ENCODE peak calls at places on chromosomes 12 and 14, in four cellular contexts. One of them, this sample, is unnamed.

GRCh38 chr14:52906141-52906601 is 44.7 kb downstream of the FERMT2 start:
- DNase-seq in H9: no peak
- DNase-seq in mesendoderm: no peak
- DNase-seq in mesenchymal stem cell: peak
- DNase-seq in this sample: no peak

GRCh38 chr12:79737875-79738718 is 47.3 kb upstream of the PAWR start:
- DNase-seq in mesenchymal stem cell: peak
- DNase-seq in H9: no peak
- DNase-seq in mesendoderm: peak
- DNase-seq in this sample: peak

GRCh38 chr12:9064815-9065606 is 50.7 kb downstream of the A2M start:
- DNase-seq in mesenchymal stem cell: peak
- DNase-seq in H9: peak
- DNase-seq in mesendoderm: peak
- DNase-seq in this sample: peak

GRCh38 chr12:6914246-6914947 is at the start of gene ENO2:
- DNase-seq in H9: peak
- DNase-seq in mesenchymal stem cell: peak
- DNase-seq in mesendoderm: peak
- DNase-seq in this sample: peak

GRCh38 chr12:83197483-83197914 is 510.8 kb downstream of the TMTC2 start:
- DNase-seq in mesenchymal stem cell: no peak
- DNase-seq in mesendoderm: peak
- DNase-seq in H9: peak
- DNase-seq in this sample: no peak

GRCh38 chr12:28963554-28963953 is 185.5 kb upstream of the FAR2 start:
- DNase-seq in mesendoderm: peak
- DNase-seq in mesenchymal stem cell: peak
- DNase-seq in H9: no peak
- DNase-seq in this sample: no peak

GRCh38 chr12:7075931-7076330 is 15.4 kb downstream of the C1S start:
- DNase-seq in H9: no peak
- DNase-seq in mesendoderm: no peak
- DNase-seq in mesenchymal stem cell: peak
- DNase-seq in this sample: no peak

GRCh38 chr12:42483534-42483857 is 106.0 kb downstream of the PRICKLE1 start:
- DNase-seq in mesenchymal stem cell: no peak
- DNase-seq in H9: no peak
- DNase-seq in mesendoderm: no peak
- DNase-seq in this sample: peak

GRCh38 chr12:91926810-91927209 is 218.8 kb downstream of the BTG1 start:
- DNase-seq in mesendoderm: peak
- DNase-seq in H9: no peak
- DNase-seq in mesenchymal stem cell: peak
- DNase-seq in this sample: no peak

GRCh38 chr12:43578782-43579181 is 26.8 kb upstream of the ADAMTS20 start:
- DNase-seq in mesenchymal stem cell: peak
- DNase-seq in H9: no peak
- DNase-seq in mesendoderm: peak
- DNase-seq in this sample: no peak

GRCh38 chr12:33180921-33181320 is 258.7 kb downstream of the SYT10 start:
- DNase-seq in mesendoderm: peak
- DNase-seq in mesenchymal stem cell: no peak
- DNase-seq in H9: no peak
- DNase-seq in this sample: no peak

DNA sequence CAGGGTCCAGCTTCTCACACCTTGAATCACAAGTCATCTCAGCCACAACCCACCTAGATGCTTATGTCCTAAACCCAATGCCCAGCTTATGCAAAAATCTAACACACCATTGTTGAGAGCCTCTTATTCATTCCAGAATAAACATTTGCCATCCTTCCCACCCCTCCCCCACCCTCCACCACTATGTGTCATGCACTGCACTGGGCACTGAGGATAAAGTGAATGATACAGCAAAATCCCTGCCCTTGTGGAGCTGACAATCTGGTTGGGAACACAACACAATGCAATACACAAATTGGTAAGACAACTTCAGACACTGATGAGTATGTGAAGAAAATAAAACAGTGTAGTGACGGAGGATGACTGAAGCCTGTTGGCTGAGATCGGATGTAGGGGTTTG is 1.4 kb upstream of the GLTP start:
- DNase-seq in H9: no peak
- DNase-seq in mesendoderm: peak
- DNase-seq in mesenchymal stem cell: no peak
- DNase-seq in this sample: no peak
- H3K4ac ChIP-seq in H9: no peak
- H3K4ac ChIP-seq in mesendoderm: no peak
- H3K4ac ChIP-seq in mesenchymal stem cell: no peak
- H3K4ac ChIP-seq in this sample: no peak

GRCh38 chr12:11166300-11166699 is 4.7 kb upstream of the SMIM10L1 start:
- DNase-seq in mesendoderm: no peak
- DNase-seq in mesenchymal stem cell: no peak
- DNase-seq in H9: no peak
- DNase-seq in this sample: no peak

GRCh38 chr12:11171145-11171952 is at the start of gene SMIM10L1:
- DNase-seq in mesendoderm: peak
- DNase-seq in mesenchymal stem cell: peak
- DNase-seq in H9: peak
- DNase-seq in this sample: peak

GRCh38 chr12:11171953-11172675 is 1.1 kb downstream of the SMIM10L1 start:
- DNase-seq in H9: no peak
- DNase-seq in mesendoderm: peak
- DNase-seq in mesenchymal stem cell: no peak
- DNase-seq in this sample: no peak

GRCh38 chr12:11174022-11174421 is 3.0 kb downstream of the SMIM10L1 start:
- DNase-seq in mesendoderm: no peak
- DNase-seq in H9: no peak
- DNase-seq in mesenchymal stem cell: peak
- DNase-seq in this sample: no peak

GRCh38 chr12:11170810-11171144 is 217 bp upstream of the SMIM10L1 start:
- DNase-seq in H9: no peak
- DNase-seq in mesenchymal stem cell: no peak
- DNase-seq in mesendoderm: no peak
- DNase-seq in this sample: no peak
- H3K4ac ChIP-seq in H9: no peak
- H3K4ac ChIP-seq in mesenchymal stem cell: no peak
- H3K4ac ChIP-seq in mesendoderm: no peak
- H3K4ac ChIP-seq in this sample: no peak

GRCh38 chr12:57079821-57080220 is 1.2 kb upstream of the NEMP1 start:
- DNase-seq in mesendoderm: peak
- DNase-seq in H9: no peak
- DNase-seq in mesenchymal stem cell: peak
- DNase-seq in this sample: no peak
- H3K4ac ChIP-seq in mesendoderm: no peak
- H3K4ac ChIP-seq in H9: no peak
- H3K4ac ChIP-seq in mesenchymal stem cell: no peak
- H3K4ac ChIP-seq in this sample: no peak

GRCh38 chr12:132429122-132429931 is 60.6 kb upstream of the FBRSL1 start:
- DNase-seq in H9: peak
- DNase-seq in mesendoderm: peak
- DNase-seq in mesenchymal stem cell: no peak
- DNase-seq in this sample: no peak
- H3K4ac ChIP-seq in H9: no peak
- H3K4ac ChIP-seq in mesendoderm: no peak
- H3K4ac ChIP-seq in mesenchymal stem cell: no peak
- H3K4ac ChIP-seq in this sample: peak

GRCh38 chr14:89402363-89402762 is 14.7 kb downstream of the FOXN3 start:
- DNase-seq in H9: no peak
- DNase-seq in mesendoderm: no peak
- DNase-seq in mesenchymal stem cell: no peak
- DNase-seq in this sample: no peak

GRCh38 chr14:89407856-89408255 is 9.2 kb downstream of the FOXN3 start:
- DNase-seq in mesendoderm: peak
- DNase-seq in mesenchymal stem cell: peak
- DNase-seq in H9: no peak
- DNase-seq in this sample: no peak

GRCh38 chr14:89408907-89409675 is 7.9 kb downstream of the FOXN3 start:
- DNase-seq in H9: no peak
- DNase-seq in mesendoderm: no peak
- DNase-seq in mesenchymal stem cell: no peak
- DNase-seq in this sample: no peak

GRCh38 chr14:89406941-89407340 is 10.1 kb downstream of the FOXN3 start:
- DNase-seq in H9: no peak
- DNase-seq in mesendoderm: no peak
- DNase-seq in mesenchymal stem cell: peak
- DNase-seq in this sample: no peak

DNA sequence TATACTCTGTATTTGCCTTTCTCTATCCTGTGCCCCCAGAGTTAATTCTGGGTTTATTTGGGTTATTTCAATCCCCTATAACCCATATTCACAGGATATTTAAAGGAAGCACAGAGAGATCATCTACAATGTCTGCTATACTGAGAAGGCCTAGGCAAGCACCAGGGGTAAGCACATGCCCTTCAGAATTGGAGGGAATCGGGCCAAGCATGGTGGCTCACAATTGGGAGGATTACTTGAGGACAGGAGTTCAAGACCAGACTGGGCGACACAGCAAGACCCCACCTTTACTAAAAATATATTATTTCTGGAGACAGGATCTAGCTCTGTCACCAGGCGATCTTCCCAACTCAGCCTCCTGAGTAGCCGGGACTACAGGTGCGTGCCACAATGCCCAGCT is 11.3 kb downstream of the FOXN3 start:
- DNase-seq in mesendoderm: no peak
- DNase-seq in H9: no peak
- DNase-seq in mesenchymal stem cell: no peak
- DNase-seq in this sample: no peak
- H3K4ac ChIP-seq in mesendoderm: no peak
- H3K4ac ChIP-seq in H9: no peak
- H3K4ac ChIP-seq in mesenchymal stem cell: no peak
- H3K4ac ChIP-seq in this sample: no peak

DNA sequence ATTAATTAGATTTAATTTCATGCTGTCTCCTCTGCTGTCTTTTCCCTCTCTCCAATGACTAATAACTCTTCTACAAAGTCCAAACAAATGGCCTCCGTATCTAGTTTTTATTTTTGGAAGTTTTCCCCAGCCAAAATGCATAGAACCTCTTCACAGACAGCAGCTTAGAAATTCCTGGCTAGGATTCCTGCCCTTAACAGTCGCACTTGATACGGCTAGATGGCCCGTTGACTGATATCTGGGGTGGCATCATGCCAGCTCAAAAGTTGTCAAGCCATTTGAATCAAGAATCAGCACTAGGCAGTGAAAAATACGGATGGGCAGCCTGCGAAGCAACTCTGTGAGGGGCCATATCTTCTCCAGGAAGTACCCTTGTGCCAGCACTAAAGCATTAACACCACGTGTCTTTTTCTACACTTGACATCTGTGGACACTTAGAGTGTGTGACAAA is 39.0 kb upstream of the KRR1 start:
- DNase-seq in mesenchymal stem cell: peak
- DNase-seq in mesendoderm: no peak
- DNase-seq in H9: no peak
- DNase-seq in this sample: no peak
- H3K4ac ChIP-seq in mesenchymal stem cell: no peak
- H3K4ac ChIP-seq in mesendoderm: no peak
- H3K4ac ChIP-seq in H9: no peak
- H3K4ac ChIP-seq in this sample: no peak

DNA sequence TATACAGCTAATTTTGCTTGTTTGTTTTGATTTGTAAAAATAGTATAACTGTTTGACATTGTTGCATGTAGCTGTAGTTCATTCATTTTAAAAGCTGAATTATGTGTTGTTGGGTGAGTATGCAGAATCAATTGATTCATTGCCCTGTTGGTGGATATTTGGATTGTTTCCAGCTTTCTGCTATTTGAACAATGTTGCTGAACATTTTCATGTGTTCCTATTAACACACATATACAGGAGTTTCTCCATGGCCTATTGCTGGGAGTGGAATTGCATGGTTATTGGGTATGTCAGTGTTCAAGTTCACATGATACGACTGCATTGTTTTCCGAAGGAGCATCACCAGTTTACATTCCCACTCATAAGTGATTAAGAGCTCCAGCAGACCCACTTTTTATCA is 75.3 kb downstream of the SRGAP1 start:
- DNase-seq in H9: no peak
- DNase-seq in mesenchymal stem cell: no peak
- DNase-seq in mesendoderm: no peak
- DNase-seq in this sample: no peak
- H3K4ac ChIP-seq in H9: no peak
- H3K4ac ChIP-seq in mesenchymal stem cell: no peak
- H3K4ac ChIP-seq in mesendoderm: no peak
- H3K4ac ChIP-seq in this sample: no peak

DNA sequence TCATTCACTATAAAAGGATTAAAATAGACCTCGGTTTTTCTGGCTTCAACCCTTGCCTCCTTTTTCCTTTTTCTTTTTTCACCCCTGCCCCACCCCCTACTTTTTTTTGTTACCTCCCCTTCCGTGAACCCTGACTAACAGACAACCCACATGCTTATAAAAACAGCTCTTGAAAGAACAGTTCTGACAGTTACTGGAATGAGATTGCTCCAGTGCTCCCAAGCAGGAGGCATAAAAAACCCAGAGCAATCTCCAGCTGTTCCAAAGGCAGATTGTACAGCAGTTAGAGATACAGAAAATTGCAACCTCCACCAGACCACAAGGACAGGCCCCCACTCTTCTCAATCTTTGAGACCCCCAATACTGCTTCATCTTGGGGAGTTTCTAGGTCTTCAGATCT is 29.9 kb upstream of the TMEM260 start:
- DNase-seq in H9: no peak
- DNase-seq in mesendoderm: no peak
- DNase-seq in mesenchymal stem cell: no peak
- DNase-seq in this sample: no peak
- H3K4ac ChIP-seq in H9: no peak
- H3K4ac ChIP-seq in mesendoderm: no peak
- H3K4ac ChIP-seq in mesenchymal stem cell: no peak
- H3K4ac ChIP-seq in this sample: no peak